ENCODE peak calls at places on chromosomes 11 and 22, in eight cellular contexts. B, D, T, X, H, K, Z and Y are unnamed samples.

GRCh38 chr11:33475999-33476398 is 218.8 kb downstream of the HIPK3 start:
- DNase-seq in H (no peak), K (peak), Z (peak), D (no peak), T (no peak), X (peak), B (no peak), Y (no peak)

GRCh38 chr11:61509058-61510029 is 795 bp downstream of the LRRC10B start:
- DNase-seq in K (peak), Z (peak), T (no peak), X (peak), B (no peak), H (peak), D (peak), Y (peak)

GRCh38 chr11:3104051-3104714 is 47.0 kb upstream of the CARS1 start:
- DNase-seq in X (no peak), B (no peak), Z (peak), D (no peak), H (no peak), K (peak), T (no peak), Y (no peak)

GRCh38 chr11:28521075-28521474 is 412.9 kb downstream of the METTL15 start:
- DNase-seq in T (no peak), X (no peak), Z (no peak), B (no peak), D (no peak), K (no peak), H (no peak), Y (no peak)

GRCh38 chr11:20672575-20672974 is 3.2 kb downstream of the NELL1 start:
- DNase-seq in X (no peak), Z (no peak), K (peak), T (no peak), B (no peak), H (peak), D (peak), Y (no peak)

GRCh38 chr11:102807921-102808320 is 10.0 kb upstream of the MMP1 start:
- DNase-seq in K (peak), Z (peak), T (no peak), D (peak), H (peak), B (no peak), X (no peak), Y (no peak)

GRCh38 chr11:119377961-119378667 is 3.4 kb downstream of the USP2 start:
- DNase-seq in D (no peak), H (no peak), T (no peak), B (no peak), X (no peak), K (peak), Z (no peak), Y (peak)

GRCh38 chr22:27022256-27022655 is 364.9 kb downstream of the MIAT start:
- DNase-seq in B (no peak), K (no peak), T (no peak), X (no peak), Z (no peak), D (no peak), H (no peak), Y (no peak)

GRCh38 chr11:128086794-128087193 is 500.6 kb downstream of the ETS1 start:
- DNase-seq in B (no peak), H (no peak), Z (no peak), X (no peak), D (no peak), K (no peak), T (no peak), Y (no peak)

GRCh38 chr11:33829430-33830141 is 55.3 kb upstream of the FBXO3 start:
- DNase-seq in B (peak), Z (peak), T (no peak), K (peak), X (peak), H (peak), D (peak), Y (peak)

GRCh38 chr22:48754611-48755331 is 1072.9 kb downstream of the BRD1 start:
- DNase-seq in T (no peak), B (no peak), D (no peak), H (no peak), K (no peak), X (peak), Z (peak), Y (no peak)

GRCh38 chr11:133991101-133991500 is 34.3 kb upstream of the IGSF9B start:
- DNase-seq in K (no peak), D (no peak), Z (no peak), H (no peak), T (no peak), B (no peak), X (no peak), Y (no peak)

GRCh38 chr11:2825261-2825885 is 60.2 kb downstream of the CDKN1C start:
- DNase-seq in D (no peak), Z (peak), B (no peak), H (no peak), T (no peak), K (no peak), X (peak), Y (peak)

GRCh38 chr11:115168229-115168671 is 336.0 kb downstream of the CADM1 start:
- DNase-seq in T (no peak), H (no peak), X (no peak), D (no peak), Z (no peak), B (no peak), K (peak), Y (no peak)

GRCh38 chr11:87473174-87473573 is 435.4 kb downstream of the TMEM135 start:
- DNase-seq in X (no peak), Z (no peak), T (no peak), D (no peak), H (no peak), K (no peak), B (no peak), Y (no peak)

GRCh38 chr11:62336949-62337681 is at the start of gene ASRGL1:
- DNase-seq in X (peak), B (no peak), T (no peak), D (peak), K (peak), H (peak), Z (peak), Y (peak)

GRCh38 chr22:43291381-43291780 is 51.8 kb downstream of the SCUBE1 start:
- DNase-seq in Z (no peak), H (no peak), B (no peak), T (no peak), D (no peak), K (no peak), X (no peak), Y (no peak)

GRCh38 chr11:79864882-79865281 is 424.1 kb upstream of the TENM4 start:
- DNase-seq in X (no peak), K (no peak), D (no peak), B (no peak), H (no peak), T (no peak), Z (peak), Y (no peak)

GRCh38 chr11:17846852-17847453 is 112.4 kb downstream of the KCNC1 start:
- DNase-seq in T (no peak), H (peak), Z (no peak), X (no peak), D (no peak), B (no peak), K (no peak), Y (no peak)

GRCh38 chr11:72703281-72704008 is 29.2 kb upstream of the PDE2A start:
- DNase-seq in K (no peak), H (no peak), B (no peak), X (no peak), T (no peak), Z (no peak), D (no peak), Y (no peak)

GRCh38 chr11:12827929-12828812 is 153.9 kb downstream of the TEAD1 start:
- DNase-seq in X (peak), H (peak), Z (peak), K (no peak), T (no peak), D (no peak), B (no peak), Y (no peak)

GRCh38 chr11:12235080-12235479 is 124.7 kb downstream of the MICAL2 start:
- DNase-seq in D (no peak), K (no peak), H (no peak), X (no peak), Z (no peak), B (no peak), T (no peak), Y (no peak)

GRCh38 chr11:2928605-2929510 is at the start of gene PHLDA2:
- DNase-seq in D (peak), X (no peak), T (no peak), Z (peak), K (peak), H (peak), B (no peak), Y (peak)

GRCh38 chr22:36422287-36423014 is 34.7 kb upstream of the MYH9 start:
- DNase-seq in Z (no peak), D (no peak), X (no peak), T (no peak), H (no peak), K (no peak), B (no peak), Y (no peak)

GRCh38 chr11:4539603-4540219 is 5.3 kb upstream of the OR52M1 start:
- DNase-seq in H (peak), D (no peak), B (peak), K (peak), Z (peak), T (no peak), X (peak), Y (no peak)

GRCh38 chr22:46071451-46072029 is 78.8 kb upstream of the PPARA start:
- DNase-seq in K (peak), B (no peak), X (peak), T (no peak), D (peak), H (peak), Z (peak), Y (peak)

GRCh38 chr11:11076879-11077278 is 219.0 kb upstream of the ZBED5 start:
- DNase-seq in H (no peak), K (no peak), T (no peak), D (no peak), Z (no peak), X (no peak), B (no peak), Y (no peak)

GRCh38 chr11:115930276-115930675 is 426.1 kb upstream of the CADM1 start:
- DNase-seq in D (no peak), B (no peak), K (peak), X (no peak), T (no peak), H (no peak), Z (no peak), Y (no peak)

GRCh38 chr11:32072872-32073661 is 17.8 kb upstream of the RCN1 start:
- DNase-seq in B (no peak), H (peak), D (no peak), X (no peak), T (no peak), Z (no peak), K (peak), Y (no peak)

GRCh38 chr11:12581923-12582322 is 92.3 kb upstream of the TEAD1 start:
- DNase-seq in Z (no peak), B (no peak), T (no peak), H (no peak), X (no peak), K (no peak), D (peak), Y (no peak)

GRCh38 chr22:32527756-32528155 is 53.1 kb downstream of the FBXO7 start:
- DNase-seq in K (no peak), H (no peak), B (no peak), D (no peak), X (no peak), T (no peak), Z (no peak), Y (no peak)

GRCh38 chr11:44654057-44654456 is 72.7 kb upstream of the TSPAN18 start:
- DNase-seq in B (no peak), X (no peak), Z (no peak), D (no peak), K (no peak), T (no peak), H (no peak), Y (no peak)

GRCh38 chr11:44661311-44661717 is 65.4 kb upstream of the TSPAN18 start:
- DNase-seq in B (no peak), H (no peak), X (no peak), K (no peak), T (no peak), D (no peak), Z (no peak), Y (no peak)

GRCh38 chr11:44658451-44658850 is 68.3 kb upstream of the TSPAN18 start:
- DNase-seq in T (no peak), H (peak), B (no peak), Z (no peak), X (no peak), D (no peak), K (peak), Y (no peak)

GRCh38 chr11:44654596-44654995 is 72.2 kb upstream of the TSPAN18 start:
- DNase-seq in B (no peak), H (no peak), T (no peak), D (no peak), Z (no peak), X (no peak), K (no peak), Y (no peak)

DNA sequence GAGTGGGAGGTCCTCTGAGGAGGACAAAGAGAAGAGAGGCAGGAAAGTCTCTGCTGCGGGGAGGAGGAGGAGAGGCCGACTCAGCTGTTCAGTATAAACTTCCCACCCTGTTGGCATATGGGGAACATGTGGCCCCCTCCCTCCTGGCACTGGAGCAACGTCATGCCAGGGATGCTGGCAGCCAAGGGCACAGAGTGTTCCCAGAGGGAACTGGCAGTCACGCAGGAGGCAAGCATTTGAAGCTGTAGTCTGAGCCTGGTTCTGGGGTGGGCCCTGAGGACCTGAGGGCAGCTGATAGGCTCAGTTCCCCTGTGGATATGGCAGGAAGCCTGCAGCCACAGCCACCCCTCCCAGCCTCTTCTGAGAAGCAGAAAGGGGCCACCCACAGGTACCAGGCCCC is 67.1 kb upstream of the TSPAN18 start:
- DNase-seq in X (peak), Z (no peak), D (no peak), H (no peak), T (no peak), K (peak), B (no peak), Y (no peak)
- TF ChIP-seq POLR2AphosphoS5 in X (peak), Z (no peak), D (no peak), H (no peak), T (no peak), K (no peak), B (no peak), Y (no peak)

DNA sequence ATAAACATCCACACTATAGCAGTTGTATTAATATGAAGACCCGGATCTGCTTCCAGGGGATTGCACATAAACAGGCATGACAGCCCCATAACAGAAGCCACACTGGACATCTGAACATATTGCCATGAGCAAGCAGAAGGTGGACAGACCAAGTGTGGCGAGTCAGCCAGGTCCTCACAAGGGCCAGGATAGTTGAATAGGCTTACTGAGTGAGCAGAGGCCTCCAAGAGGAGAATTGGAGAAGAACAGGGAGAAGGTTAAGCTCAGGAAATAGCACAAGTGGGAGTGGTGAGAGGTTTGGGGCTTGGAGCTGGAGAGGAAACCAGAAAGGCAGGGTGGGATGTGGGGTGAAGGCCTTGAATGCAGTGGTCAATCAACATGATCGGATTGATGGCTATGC is 10.8 kb downstream of the SLC35C1 start:
- DNase-seq in D (no peak), B (no peak), H (peak), K (peak), X (no peak), Z (no peak), T (no peak), Y (no peak)
- H3K27ac ChIP-seq in D (peak), B (no peak), H (no peak), K (no peak), X (no peak), Z (no peak), T (peak), Y (no peak)

DNA sequence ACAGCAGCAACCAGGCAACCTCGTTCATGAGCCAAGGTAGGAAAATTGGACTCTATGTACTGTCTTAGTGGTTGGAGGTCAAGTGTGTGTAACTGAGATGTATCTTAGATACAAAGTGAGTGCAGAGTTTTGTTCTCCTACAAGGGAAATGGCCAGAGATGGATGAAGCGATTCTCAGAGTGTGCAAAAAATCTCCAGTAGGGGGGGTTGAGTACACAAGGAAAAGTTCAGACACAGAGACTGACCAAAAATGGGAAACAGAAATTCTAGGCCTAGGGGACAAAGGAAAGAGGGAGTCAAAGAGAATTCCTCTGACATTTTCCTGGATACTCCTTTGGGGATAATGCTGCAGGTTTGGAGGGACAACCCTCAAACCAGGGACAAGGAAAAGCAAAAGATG is 38.2 kb upstream of the OR5AK2 start:
- DNase-seq in K (no peak), H (peak), T (no peak), Z (no peak), D (no peak), B (no peak), X (no peak), Y (no peak)
- TF ChIP-seq POLR2AphosphoS5 in K (no peak), H (no peak), T (no peak), Z (no peak), D (no peak), B (no peak), X (no peak), Y (no peak)

GRCh38 chr11:19519344-19519743 is 193.3 kb upstream of the NAV2 start:
- DNase-seq in T (no peak), Z (no peak), K (no peak), X (no peak), B (no peak), H (no peak), D (no peak), Y (no peak)
- H3K27ac ChIP-seq in T (no peak), Z (no peak), K (no peak), X (no peak), B (no peak), H (no peak), D (no peak), Y (no peak)

GRCh38 chr22:31098633-31099110 is 8.7 kb downstream of the SELENOM start:
- DNase-seq in Z (peak), X (no peak), B (no peak), D (no peak), T (no peak), H (peak), K (peak), Y (no peak)

GRCh38 chr22:31099841-31100761 is 7.3 kb downstream of the SELENOM start:
- DNase-seq in H (no peak), D (no peak), K (no peak), Z (no peak), T (no peak), X (no peak), B (no peak), Y (no peak)

GRCh38 chr22:31099386-31099785 is 8.0 kb downstream of the SELENOM start:
- DNase-seq in Z (no peak), H (no peak), T (no peak), X (no peak), B (no peak), D (no peak), K (no peak), Y (no peak)

GRCh38 chr22:31096637-31097274 is 10.6 kb downstream of the SELENOM start:
- DNase-seq in T (no peak), Z (no peak), X (no peak), K (no peak), H (peak), B (no peak), D (no peak), Y (no peak)

DNA sequence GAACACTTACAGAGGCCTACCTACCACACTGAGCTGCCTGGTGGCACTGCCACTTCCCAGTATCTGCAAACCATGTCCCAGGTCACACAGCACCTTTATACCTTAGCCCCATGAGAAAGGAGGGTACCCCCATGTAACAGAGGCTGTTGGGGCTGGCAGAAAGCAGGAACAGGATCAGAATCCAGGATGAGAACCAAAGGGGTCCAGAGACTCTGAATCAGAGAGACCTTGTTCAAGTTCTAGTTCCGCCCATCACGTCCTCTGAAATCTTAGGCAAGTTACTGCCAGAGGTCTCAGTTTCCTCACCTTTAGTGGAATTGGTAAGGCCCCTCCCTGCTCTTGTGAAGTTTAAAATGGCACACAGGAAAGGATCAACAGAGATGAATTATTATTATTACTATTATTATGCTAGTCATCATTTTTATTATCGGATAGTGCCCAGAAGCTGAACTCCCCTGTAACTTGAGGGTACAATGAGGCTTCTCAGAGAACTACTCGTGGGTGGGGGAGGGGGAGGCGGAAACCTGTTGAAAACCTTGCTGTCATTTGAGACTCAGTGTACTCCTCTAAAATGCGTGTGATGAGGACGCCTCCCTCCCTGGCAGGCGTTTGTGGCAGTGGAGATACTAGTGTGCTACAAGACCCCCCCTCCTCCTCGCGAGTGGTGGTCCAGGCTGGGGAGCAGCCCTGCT is 9.3 kb downstream of the SELENOM start:
- DNase-seq in B (no peak), Z (no peak), K (no peak), D (no peak), T (no peak), H (peak), X (no peak), Y (no peak)
- TF ChIP-seq POLR2AphosphoS5 in B (no peak), Z (no peak), K (no peak), D (no peak), T (no peak), H (no peak), X (no peak), Y (no peak)